ENCODE peak calls at places on chromosomes 1 and 21, in seven cellular contexts. F is GM20000; H is stimulated activated naive B cell treated with anti-CD40 and anti-IgM and Interleukin-4, amounts not matched to agents 10 μg/mL and 1 μg/mL and 100 μg/mL, for 72 hours; I is Right ventricle myocardium inferior; C is pancreas; J is upper lobe of left lung; A is activated CD4-positive, alpha-beta T cell treated with anti-CD3 and anti-CD28 coated beads for 1 hour. V is an unnamed sample.

GRCh38 chr1:168636642-168637111 is 60.3 kb downstream of the XCL1 start:
- DNase-seq in C (no peak), I (no peak), A (no peak), J (peak), F (no peak), H (no peak), V (no peak)

GRCh38 chr1:79074975-79075374 is 68.4 kb upstream of the ADGRL4 start:
- DNase-seq in H (no peak), A (no peak), C (no peak), J (no peak), F (no peak), I (no peak), V (no peak)

GRCh38 chr1:60547821-60548220 is 474.3 kb upstream of the C1orf87 start:
- DNase-seq in J (no peak), H (no peak), A (no peak), F (no peak), C (no peak), I (no peak), V (no peak)

GRCh38 chr1:6094801-6095505 is 49.3 kb downstream of the KCNAB2 start:
- DNase-seq in C (peak), A (no peak), H (no peak), F (no peak), I (peak), J (no peak), V (no peak)

GRCh38 chr1:13450204-13450603 is 40.0 kb downstream of the PRAMEF20 start:
- DNase-seq in J (no peak), F (no peak), I (no peak), A (no peak), H (no peak), C (no peak), V (no peak)

GRCh38 chr1:167056529-167057296 is 33.5 kb downstream of the GPA33 start:
- DNase-seq in J (no peak), H (no peak), I (no peak), F (no peak), C (no peak), A (no peak), V (no peak)

GRCh38 chr1:47160716-47161115 is 23.5 kb downstream of the CYP4A22 start:
- DNase-seq in C (no peak), A (no peak), I (no peak), H (no peak), F (no peak), J (no peak), V (no peak)

GRCh38 chr1:155651861-155652661 is 36.5 kb downstream of the YY1AP1 start:
- DNase-seq in I (no peak), J (no peak), C (no peak), F (no peak), H (no peak), A (no peak), V (no peak)

GRCh38 chr1:156491151-156491949 is 9.2 kb downstream of the MEF2D start:
- DNase-seq in F (no peak), J (no peak), A (no peak), H (no peak), C (no peak), I (no peak), V (no peak)

GRCh38 chr1:110916669-110917306 is 43.8 kb downstream of the CD53 start:
- DNase-seq in H (no peak), I (no peak), C (no peak), A (no peak), J (peak), F (peak), V (no peak)

GRCh38 chr1:19045898-19046889 is 89.7 kb upstream of the IFFO2 start:
- DNase-seq in C (peak), J (peak), A (no peak), H (no peak), I (no peak), F (no peak), V (no peak)

GRCh38 chr1:36457691-36458090 is 6.5 kb downstream of the MRPS15 start:
- DNase-seq in F (no peak), H (no peak), J (peak), I (no peak), C (peak), A (no peak), V (no peak)

GRCh38 chr1:46615735-46616134 is 876 bp downstream of the MOB3C start:
- DNase-seq in H (no peak), F (no peak), I (no peak), A (no peak), J (no peak), C (no peak), V (no peak)

GRCh38 chr1:14189381-14189780 is 409.1 kb upstream of the KAZN start:
- DNase-seq in I (no peak), J (no peak), F (no peak), A (no peak), C (no peak), H (no peak), V (no peak)

GRCh38 chr1:54290443-54291184 is 90.6 kb downstream of the MRPL37 start:
- DNase-seq in F (no peak), I (no peak), H (no peak), J (no peak), C (no peak), A (no peak), V (peak)

GRCh38 chr1:91876040-91876470 is 9.9 kb downstream of the TGFBR3 start:
- DNase-seq in F (peak), C (no peak), I (no peak), A (no peak), H (peak), J (no peak), V (no peak)

GRCh38 chr1:161739865-161740566 is 9.6 kb upstream of the DUSP12 start:
- DNase-seq in A (no peak), J (peak), I (no peak), H (peak), F (no peak), C (no peak), V (no peak)

GRCh38 chr1:89100366-89100765 is 25.5 kb downstream of the GBP2 start:
- DNase-seq in I (no peak), A (no peak), C (no peak), J (no peak), F (no peak), H (no peak), V (no peak)

GRCh38 chr21:41568606-41569385 is 60.8 kb upstream of the TMPRSS2 start:
- DNase-seq in C (no peak), H (no peak), I (no peak), J (no peak), F (no peak), A (no peak), V (peak)

GRCh38 chr1:11736746-11737639 is 1.1 kb downstream of the AGTRAP start:
- DNase-seq in A (no peak), I (peak), C (no peak), J (peak), F (peak), H (no peak), V (peak)

GRCh38 chr1:80893140-80893539 is 907.6 kb upstream of the ADGRL2 start:
- DNase-seq in F (peak), J (no peak), A (no peak), I (no peak), C (no peak), H (no peak), V (no peak)

GRCh38 chr1:165827199-165828102 is at the start of gene UCK2:
- DNase-seq in C (peak), H (peak), I (peak), F (peak), J (peak), A (peak), V (peak)

GRCh38 chr1:12435639-12436344 is 182.2 kb downstream of the DHRS3 start:
- DNase-seq in C (no peak), J (no peak), H (peak), I (no peak), A (no peak), F (peak), V (no peak)

GRCh38 chr1:154353460-154353904 is 28.2 kb downstream of the ATP8B2 start:
- DNase-seq in F (peak), J (no peak), H (no peak), I (no peak), A (no peak), C (no peak), V (no peak)

GRCh38 chr1:202229376-202229775 is 35.8 kb downstream of the LGR6 start:
- DNase-seq in J (no peak), A (no peak), C (no peak), F (no peak), H (no peak), I (no peak), V (peak)

GRCh38 chr21:19440792-19441494 is 1037.4 kb upstream of the TMPRSS15 start:
- DNase-seq in J (no peak), C (no peak), I (no peak), H (no peak), F (no peak), A (no peak), V (no peak)

GRCh38 chr21:26709090-26709489 is 136.0 kb upstream of the CYYR1 start:
- DNase-seq in H (no peak), C (no peak), I (no peak), A (no peak), F (no peak), J (no peak), V (no peak)

GRCh38 chr1:203170625-203171330 is 4.8 kb downstream of the MYBPH start:
- DNase-seq in A (no peak), J (no peak), C (peak), H (no peak), I (no peak), F (no peak), V (no peak)

GRCh38 chr1:180153032-180153431 is 1.6 kb upstream of the QSOX1 start:
- DNase-seq in J (no peak), I (no peak), C (no peak), H (no peak), F (no peak), A (no peak), V (no peak)

GRCh38 chr1:112146201-112146715 is 156.8 kb upstream of the KCND3 start:
- DNase-seq in F (no peak), C (no peak), H (no peak), A (no peak), J (no peak), I (no peak), V (no peak)

GRCh38 chr1:65527211-65527610 is 106.7 kb downstream of the LEPR start:
- DNase-seq in F (no peak), H (no peak), J (no peak), A (no peak), I (no peak), C (no peak), V (no peak)

GRCh38 chr1:16196874-16197273 is 15.6 kb downstream of the ARHGEF19 start:
- DNase-seq in A (no peak), H (no peak), F (no peak), C (no peak), I (no peak), J (no peak), V (no peak)